ENCODE peak calls at places on chromosomes 5 and 9, in six cellular contexts. U is WTC11, D is HepG2, Q is K562, B is H1, E is GM12878. C is an unnamed sample.
A peak's percentile ranks its signal among the peaks of the same experiment; 100 is the strongest.

GRCh38 chr9:136378171-136379002 is 4.9 kb upstream of the CARD9 start:
- DNase-seq in U (no peak), Q (no peak), E (no peak), B (no peak), D (no peak), C (no peak)

GRCh38 chr9:133386338-133386737 is 10.2 kb downstream of the STKLD1 start:
- DNase-seq in Q (no peak), D (peak; percentile 43), E (no peak), U (no peak), B (no peak), C (no peak)

GRCh38 chr9:131473198-131473885 is 29.4 kb upstream of the POMT1 start:
- DNase-seq in U (no peak), Q (no peak), B (no peak), D (peak; percentile 35), E (no peak), C (no peak)

GRCh38 chr5:132011561-132012384 is at the start of gene ACSL6:
- DNase-seq in Q (peak; percentile 56), B (peak; percentile 75), D (no peak), E (no peak), U (peak; percentile 57), C (no peak)

GRCh38 chr5:44801992-44802391 is 6.8 kb upstream of the MRPS30 start:
- DNase-seq in E (no peak), Q (no peak), D (no peak), U (no peak), B (no peak), C (no peak)

GRCh38 chr9:16386579-16387077 is 483.8 kb downstream of the BNC2 start:
- DNase-seq in Q (no peak), U (no peak), B (no peak), D (no peak), E (no peak), C (no peak)

GRCh38 chr9:136850866-136851775 is 1.0 kb upstream of the MAMDC4 start:
- DNase-seq in B (no peak), D (no peak), Q (no peak), U (no peak), E (no peak), C (no peak)

GRCh38 chr5:169753795-169754194 is 116.7 kb downstream of the DOCK2 start:
- DNase-seq in E (no peak), Q (no peak), B (no peak), D (no peak), U (no peak), C (no peak)

GRCh38 chr9:114782586-114782985 is 23.3 kb downstream of the TNFSF15 start:
- DNase-seq in E (no peak), D (no peak), U (no peak), B (no peak), Q (no peak), C (no peak)

GRCh38 chr5:145764325-145764724 is 70.8 kb downstream of the PRELID2 start:
- DNase-seq in U (no peak), D (no peak), E (no peak), Q (no peak), B (no peak), C (no peak)

GRCh38 chr9:90801507-90802289 is at the start of gene SYK:
- DNase-seq in E (no peak), U (peak; percentile 67), B (peak; percentile 74), D (no peak), Q (peak; percentile 68), C (no peak)

GRCh38 chr9:19408316-19408692 is 505 bp upstream of the ACER2 start:
- DNase-seq in Q (no peak), U (peak; percentile 43), E (no peak), B (no peak), D (no peak), C (no peak)

GRCh38 chr9:15231788-15232635 is 75.0 kb downstream of the TTC39B start:
- DNase-seq in B (peak; percentile 51), Q (peak; percentile 45), E (no peak), D (peak; percentile 22), U (peak; percentile 41), C (peak; percentile 29)

GRCh38 chr9:69758001-69758730 is 1.6 kb downstream of the PTAR1 start:
- DNase-seq in B (no peak), D (no peak), E (no peak), Q (no peak), U (no peak), C (no peak)

GRCh38 chr5:60652206-60652605 is 47.8 kb downstream of the DEPDC1B start:
- DNase-seq in B (no peak), U (no peak), D (no peak), E (no peak), Q (peak; percentile 16), C (no peak)

GRCh38 chr5:153402550-153402949 is 87.9 kb upstream of the GRIA1 start:
- DNase-seq in E (no peak), U (no peak), B (no peak), Q (no peak), D (no peak), C (no peak)

GRCh38 chr5:126481243-126481642 is 58.0 kb downstream of the GRAMD2B start:
- DNase-seq in B (no peak), Q (no peak), U (no peak), D (no peak), E (no peak), C (no peak)

GRCh38 chr9:122562134-122562760 is 9.3 kb downstream of the OR1N2 start:
- DNase-seq in E (no peak), B (no peak), D (no peak), U (peak; percentile 33), Q (peak; percentile 5), C (no peak)

GRCh38 chr9:127129073-127129717 is 6.8 kb upstream of the ANGPTL2 start:
- DNase-seq in U (no peak), Q (peak; percentile 31), E (no peak), B (no peak), D (no peak), C (no peak)

GRCh38 chr5:174720066-174720611 is 4.2 kb upstream of the MSX2 start:
- DNase-seq in U (no peak), D (no peak), B (no peak), Q (no peak), E (no peak), C (no peak)

GRCh38 chr9:33349743-33350142 is 52.6 kb downstream of the AQP7 start:
- DNase-seq in B (peak; percentile 20), E (no peak), Q (no peak), U (no peak), D (no peak), C (no peak)

GRCh38 chr5:40384782-40385390 is 294.8 kb upstream of the PTGER4 start:
- DNase-seq in Q (no peak), U (no peak), D (no peak), B (no peak), E (no peak), C (no peak)

GRCh38 chr9:135076143-135076875 is 11.2 kb upstream of the OLFM1 start:
- DNase-seq in B (no peak), D (no peak), Q (no peak), E (no peak), U (no peak), C (no peak)

GRCh38 chr5:96733771-96734498 is 71.8 kb downstream of the CAST start:
- DNase-seq in D (no peak), Q (peak; percentile 37), B (no peak), E (no peak), U (no peak), C (peak; percentile 54)

GRCh38 chr5:96736937-96737336 is 70.8 kb downstream of the ERAP1 start:
- DNase-seq in U (no peak), Q (peak; percentile 33), B (no peak), E (no peak), D (no peak), C (no peak)

GRCh38 chr5:96729156-96729555 is 67.0 kb downstream of the CAST start:
- DNase-seq in U (no peak), Q (no peak), E (no peak), B (no peak), D (no peak), C (no peak)

DNA sequence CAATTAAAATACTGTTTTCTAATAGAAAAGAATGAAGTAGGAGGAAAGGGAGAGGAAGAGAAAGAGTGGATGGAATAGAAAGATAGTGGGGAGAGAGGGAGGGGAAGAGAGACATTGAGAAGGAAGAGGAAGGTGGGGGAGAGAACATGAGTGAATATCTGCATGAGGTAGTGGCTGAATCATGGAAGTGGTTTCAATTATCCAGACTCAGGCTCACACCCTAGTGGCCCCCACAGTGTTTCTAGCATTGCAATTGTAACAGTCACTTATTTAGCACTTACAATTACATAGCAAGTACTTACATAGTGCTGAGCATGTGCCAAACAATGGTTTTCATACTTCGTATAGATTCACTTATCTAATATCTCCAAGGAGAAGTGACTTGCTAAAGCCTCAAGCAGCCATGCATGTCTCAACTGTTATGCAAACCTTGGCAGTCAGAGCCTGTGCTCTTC is 72.7 kb downstream of the CAST start:
- DNase-seq in E (no peak), Q (peak; percentile 34), D (no peak), B (no peak), U (no peak), C (no peak)
- TF ChIP-seq ATF3 in E (no peak), Q (no peak), D (no peak), B (no peak), U (no peak), C (no peak)

DNA sequence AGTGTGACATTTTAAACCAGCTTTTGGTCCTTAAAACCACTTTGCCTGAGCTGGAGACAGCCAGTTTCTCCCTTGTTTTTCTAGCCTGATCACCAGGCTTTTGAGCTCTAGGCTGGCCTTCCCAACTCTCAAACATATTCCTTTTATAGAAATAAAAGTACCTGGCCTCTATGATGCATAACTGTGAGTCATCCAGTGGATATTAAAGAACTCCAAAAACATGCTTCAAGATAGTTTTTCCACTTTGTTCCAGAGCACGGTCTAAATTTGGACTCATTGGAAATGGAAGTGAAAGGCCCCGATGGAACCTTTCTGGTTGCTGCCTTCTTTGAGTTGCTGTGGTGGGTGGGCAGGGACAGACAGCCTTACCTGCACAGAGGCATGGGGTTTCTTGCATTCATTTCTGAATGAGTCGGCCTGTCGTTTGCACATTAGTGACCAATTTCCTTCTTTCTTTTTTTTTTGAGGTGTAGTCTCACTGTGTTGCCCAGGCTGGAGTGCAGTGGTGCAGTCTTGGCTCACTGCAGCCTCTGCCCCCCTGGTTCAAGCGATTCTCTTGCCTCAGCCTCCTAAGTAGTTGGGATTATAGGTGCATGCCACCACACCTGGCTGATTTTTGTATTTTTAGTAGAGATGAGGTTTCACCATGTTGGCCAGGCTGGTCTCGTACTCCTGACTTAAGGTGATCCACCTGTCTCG is 43.1 kb downstream of the TRIO start:
- DNase-seq in Q (no peak), D (no peak), E (no peak), B (no peak), U (no peak), C (no peak)
- TF ChIP-seq ATF3 in Q (no peak), D (no peak), E (no peak), B (no peak), U (no peak), C (no peak)

GRCh38 chr5:122721127-122721526 is 53.8 kb upstream of the SNX2 start:
- DNase-seq in E (no peak), U (no peak), D (no peak), Q (no peak), B (no peak), C (no peak)

GRCh38 chr5:122720347-122720746 is 54.5 kb upstream of the SNX2 start:
- DNase-seq in E (no peak), B (no peak), Q (no peak), D (no peak), U (no peak), C (no peak)

GRCh38 chr5:122726990-122727616 is 47.8 kb upstream of the SNX2 start:
- DNase-seq in B (no peak), E (peak; percentile 38), Q (no peak), D (no peak), U (no peak), C (peak; percentile 12)

GRCh38 chr5:122723606-122724352 is 51.1 kb upstream of the SNX2 start:
- DNase-seq in D (no peak), U (no peak), Q (no peak), E (peak; percentile 59), B (no peak), C (no peak)
- TF ChIP-seq ATF3 in D (no peak), U (no peak), Q (no peak), E (no peak), B (no peak), C (no peak)

GRCh38 chr5:109350537-109351270 is 59.1 kb downstream of the PJA2 start:
- DNase-seq in U (no peak), E (no peak), D (no peak), Q (no peak), B (no peak), C (no peak)
- TF ChIP-seq ATF3 in U (no peak), E (no peak), D (no peak), Q (no peak), B (no peak), C (no peak)